ENCODE peak calls at places on chromosomes 7 and 10, in four cellular contexts. D is mammary epithelial cell, S is mesendoderm, G is HepG2. L is an unnamed sample.
A peak's percentile ranks its signal among the peaks of the same experiment; 100 is the strongest.

GRCh38 chr7:4709187-4709586 is 27.1 kb downstream of the FOXK1 start:
- DNase-seq in D (no peak), S (peak; percentile 46), G (no peak), L (no peak)

GRCh38 chr10:51716981-51717380 is 17.6 kb upstream of the CSTF2T start:
- DNase-seq in D (no peak), S (no peak), G (no peak), L (no peak)

GRCh38 chr7:84188811-84189405 is 5.7 kb downstream of the SEMA3A start:
- DNase-seq in D (no peak), S (peak; percentile 29), G (peak; percentile 6), L (no peak)

GRCh38 chr7:156456503-156457115 is 184.0 kb upstream of the RNF32 start:
- DNase-seq in D (no peak), S (peak; percentile 36), G (peak; percentile 60), L (no peak)

GRCh38 chr7:43553999-43554398 is 28.9 kb upstream of the STK17A start:
- DNase-seq in D (peak; percentile 68), S (no peak), G (peak; percentile 22), L (peak; percentile 65)

GRCh38 chr7:34128762-34129161 is 223.4 kb downstream of the BMPER start:
- DNase-seq in D (no peak), S (no peak), G (no peak), L (no peak)

GRCh38 chr7:6260291-6261183 is 11.9 kb downstream of the CYTH3 start:
- DNase-seq in D (no peak), S (no peak), G (no peak), L (no peak)

GRCh38 chr7:158188676-158189075 is 398.9 kb downstream of the PTPRN2 start:
- DNase-seq in D (no peak), S (no peak), G (no peak), L (no peak)

GRCh38 chr10:72124984-72125383 is 36.6 kb upstream of the SPOCK2 start:
- DNase-seq in D (no peak), S (no peak), G (no peak), L (no peak)

GRCh38 chr10:31126593-31126992 is 94.9 kb upstream of the ZNF438 start:
- DNase-seq in D (no peak), S (no peak), G (no peak), L (no peak)

GRCh38 chr10:95572451-95572850 is 11.3 kb upstream of the SORBS1 start:
- DNase-seq in D (no peak), S (no peak), G (no peak), L (no peak)

GRCh38 chr10:132904169-132904813 is 38.1 kb downstream of the CFAP46 start:
- DNase-seq in D (peak; percentile 23), S (peak; percentile 43), G (peak; percentile 39), L (peak; percentile 80)

GRCh38 chr10:73850863-73851461 is 23.4 kb downstream of the CAMK2G start:
- DNase-seq in D (no peak), S (peak; percentile 92), G (no peak), L (no peak)

GRCh38 chr7:107185716-107186115 is 16.9 kb downstream of the HBP1 start:
- DNase-seq in D (no peak), S (no peak), G (no peak), L (no peak)

GRCh38 chr10:109343293-109343692 is 580.0 kb downstream of the XPNPEP1 start:
- DNase-seq in D (peak; percentile 87), S (no peak), G (no peak), L (no peak)

GRCh38 chr10:105023706-105024105 is 382.6 kb downstream of the SORCS3 start:
- DNase-seq in D (no peak), S (no peak), G (no peak), L (no peak)

GRCh38 chr10:107687702-107688101 is 523.2 kb upstream of the SORCS1 start:
- DNase-seq in D (peak; percentile 76), S (no peak), G (no peak), L (no peak)

GRCh38 chr7:114155766-114156110 is 236.9 kb upstream of the PPP1R3A start:
- DNase-seq in D (no peak), S (no peak), G (no peak), L (no peak)

GRCh38 chr7:129213828-129214227 is 11.0 kb upstream of the AHCYL2 start:
- DNase-seq in D (peak; percentile 45), S (peak; percentile 84), G (peak; percentile 85), L (peak; percentile 21)

GRCh38 chr7:5238500-5238899 is 44.2 kb upstream of the SLC29A4 start:
- DNase-seq in D (no peak), S (no peak), G (peak; percentile 31), L (no peak)

GRCh38 chr10:33559105-33559504 is 224.6 kb upstream of the NRP1 start:
- DNase-seq in D (peak; percentile 75), S (no peak), G (no peak), L (no peak)

DNA sequence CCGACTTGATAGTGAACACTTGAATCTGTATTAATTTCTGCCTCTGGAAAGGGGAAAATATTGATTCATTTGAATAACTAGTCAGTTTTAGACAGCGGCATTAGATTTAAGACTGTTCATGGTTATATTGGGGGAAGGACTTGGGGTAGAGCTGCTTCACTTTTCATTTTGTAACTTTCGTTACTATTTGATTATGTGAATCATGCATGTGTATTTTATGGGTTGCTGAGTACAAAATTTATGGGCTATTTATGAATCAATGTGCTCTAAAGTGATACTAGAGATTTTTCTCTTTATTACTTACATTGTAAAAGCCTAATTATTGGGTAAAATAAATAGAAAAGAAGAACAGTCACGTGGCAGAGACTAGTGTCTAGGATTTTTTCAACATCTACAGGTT is 4.9 kb downstream of the GLUD1 start:
- DNase-seq in D (no peak), S (no peak), G (no peak), L (no peak)
- H3K27ac ChIP-seq in D (no peak overlapping the region), S (no peak overlapping the region), G (peak overlapping the region; percentile 28), L (no peak overlapping the region)

GRCh38 chr10:35335718-35336083 is 608 bp upstream of the CCNY start:
- DNase-seq in D (peak; percentile 28), S (peak; percentile 41), G (no peak), L (peak; percentile 79)
- H3K27ac ChIP-seq in D (peak overlapping the region; percentile 79), S (no peak overlapping the region), G (peak overlapping the region; percentile 78), L (peak overlapping the region; percentile 87)

GRCh38 chr10:62560207-62560819 is 186.1 kb downstream of the ZNF365 start:
- DNase-seq in D (peak; percentile 54), S (peak; percentile 57), G (no peak), L (no peak)
- H3K27ac ChIP-seq in D (no peak overlapping the region), S (no peak overlapping the region), G (no peak overlapping the region), L (no peak overlapping the region)

DNA sequence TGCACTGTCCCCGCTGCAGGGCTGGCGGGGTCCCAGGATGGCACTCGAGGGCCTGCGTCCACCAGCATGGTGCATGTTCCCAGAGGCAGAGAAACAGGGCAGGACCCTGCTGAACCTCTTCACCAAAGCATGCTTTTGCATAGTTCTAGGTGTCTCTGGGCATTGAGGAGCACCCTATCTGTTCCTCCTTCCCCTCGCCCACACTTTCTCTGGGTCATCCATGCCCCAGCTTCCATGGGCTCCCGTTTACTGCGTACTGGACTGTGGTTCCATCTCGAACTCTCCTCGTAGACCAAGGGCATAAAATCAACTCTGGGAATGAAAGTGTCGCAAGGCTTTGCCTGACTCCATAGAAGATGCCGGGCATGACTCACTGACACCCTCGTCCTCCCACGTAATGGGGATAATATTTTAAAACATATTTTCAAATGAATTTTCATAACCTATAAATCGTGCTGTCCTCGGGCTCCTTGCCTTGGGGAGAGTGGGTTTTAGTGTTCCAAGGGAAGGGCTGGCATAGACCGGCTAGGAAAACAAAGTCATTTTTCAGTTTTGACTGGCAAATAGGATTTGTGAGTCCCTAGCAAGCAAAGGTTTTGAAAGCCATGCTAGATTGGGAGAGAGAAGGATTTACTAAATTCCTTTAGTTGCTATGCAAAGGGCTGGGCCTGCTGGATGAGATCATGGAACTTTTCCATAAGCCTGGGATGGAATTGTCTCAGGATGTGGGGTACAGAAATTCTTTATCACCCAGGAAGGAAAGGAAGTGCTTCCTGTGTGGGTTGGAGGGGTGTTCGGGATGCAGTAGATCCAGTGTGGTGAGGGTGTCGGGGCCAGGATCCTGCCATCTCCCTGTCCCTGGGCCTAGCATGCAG is 498.7 kb upstream of the MKI67 start:
- DNase-seq in D (no peak), S (peak; percentile 70), G (no peak), L (no peak)
- H3K27ac ChIP-seq in D (peak overlapping the region; percentile 49), S (no peak overlapping the region), G (no peak overlapping the region), L (no peak overlapping the region)

GRCh38 chr7:140263277-140263676 is 86.5 kb upstream of the KDM7A start:
- DNase-seq in D (no peak), S (no peak), G (no peak), L (no peak)

GRCh38 chr7:140261522-140261921 is 84.7 kb upstream of the KDM7A start:
- DNase-seq in D (no peak), S (no peak), G (no peak), L (no peak)

GRCh38 chr7:140262242-140262903 is 85.6 kb upstream of the KDM7A start:
- DNase-seq in D (peak; percentile 15), S (no peak), G (no peak), L (no peak)

GRCh38 chr7:140260767-140261486 is 84.1 kb upstream of the KDM7A start:
- DNase-seq in D (no peak), S (no peak), G (no peak), L (no peak)

DNA sequence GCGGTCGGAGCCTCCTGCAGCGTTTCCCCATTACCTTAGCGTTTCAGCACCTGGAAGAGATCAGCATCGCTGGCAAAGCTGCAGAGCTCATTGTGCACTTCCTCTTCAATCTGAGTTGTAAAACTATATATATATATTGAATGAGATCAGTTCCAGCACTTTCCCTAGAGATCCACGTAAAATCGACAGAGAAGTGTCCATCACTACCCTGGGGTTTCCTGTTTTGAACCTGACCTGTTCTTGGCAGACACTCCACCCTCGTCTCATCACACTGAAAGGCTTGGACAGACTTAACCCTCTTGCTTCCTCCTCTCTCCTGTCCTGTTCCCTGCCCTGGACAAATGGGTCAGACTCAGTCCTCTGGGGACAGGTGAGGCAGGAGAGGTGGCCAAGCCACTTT is 83.6 kb upstream of the KDM7A start:
- DNase-seq in D (no peak), S (no peak), G (no peak), L (no peak)
- H3K27ac ChIP-seq in D (no peak overlapping the region), S (no peak overlapping the region), G (no peak overlapping the region), L (no peak overlapping the region)

DNA sequence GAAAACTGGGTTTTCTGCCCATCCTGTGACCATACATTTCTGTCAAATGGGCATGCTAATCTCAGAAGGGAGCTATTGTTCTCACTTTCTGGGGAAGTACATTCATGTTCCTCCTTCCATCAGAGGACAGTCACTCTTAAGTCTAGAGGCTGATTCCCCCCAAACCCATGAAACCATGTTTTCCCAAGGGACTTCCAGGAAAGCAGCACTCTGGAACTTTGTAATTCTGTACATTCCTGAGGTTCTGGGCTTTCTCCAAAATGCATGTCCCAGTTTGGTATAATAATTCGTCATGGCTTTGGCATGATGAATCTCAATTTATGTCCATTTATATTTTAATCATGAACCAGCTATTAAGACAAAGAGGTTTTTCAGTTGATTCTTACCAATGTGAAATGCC is 688.1 kb downstream of the LRMDA start:
- DNase-seq in D (peak; percentile 39), S (no peak), G (no peak), L (no peak)
- H3K27ac ChIP-seq in D (peak overlapping the region; percentile 30), S (no peak overlapping the region), G (no peak overlapping the region), L (no peak overlapping the region)

DNA sequence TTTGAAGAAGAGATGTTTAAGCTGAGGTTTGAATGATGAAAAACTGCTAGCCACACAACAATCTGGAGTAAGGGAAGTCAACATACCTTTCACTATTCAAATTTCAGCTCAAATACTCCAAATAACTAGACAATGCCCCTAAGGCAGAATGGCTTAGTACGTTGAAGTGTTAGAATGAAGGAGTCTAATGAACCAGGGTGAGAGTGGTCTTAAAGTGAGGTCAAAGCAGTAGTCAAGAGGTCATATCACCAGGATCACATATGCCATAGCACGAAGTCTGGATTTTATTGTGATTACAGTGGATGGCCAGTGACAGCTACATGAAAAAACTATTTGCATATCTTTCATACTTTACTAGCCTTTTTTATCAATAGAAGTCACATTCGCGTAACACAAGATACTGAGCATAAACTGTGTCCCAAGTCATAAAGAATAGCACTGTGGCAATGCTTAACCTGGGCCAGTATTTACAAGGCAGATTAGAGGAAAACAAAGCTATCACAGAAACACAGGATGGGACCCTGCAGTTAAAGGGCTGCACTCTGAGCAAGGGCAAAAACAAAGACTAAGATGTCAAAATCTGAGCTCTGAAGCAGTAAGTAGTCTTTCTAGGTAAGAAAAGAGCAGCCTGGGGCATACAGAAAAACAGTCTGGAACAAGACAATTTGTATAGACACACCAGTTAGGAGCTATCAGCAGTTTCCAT is 61.5 kb downstream of the HYCC1 start:
- DNase-seq in D (no peak), S (peak; percentile 64), G (no peak), L (no peak)
- H3K27ac ChIP-seq in D (no peak overlapping the region), S (no peak overlapping the region), G (no peak overlapping the region), L (no peak overlapping the region)